ENCODE peak calls at places on chromosome 2, in nine cellular contexts. One of them, this sample, is unnamed.

GRCh38 chr2:226578373-226578772 is 221.2 kb downstream of the IRS1 start:
- DNase-seq in heart left ventricle: no peak
- DNase-seq in sigmoid colon: no peak
- DNase-seq in K562: no peak
- DNase-seq in prostate gland: no peak
- DNase-seq in NB4: peak
- DNase-seq in A549: no peak
- DNase-seq in HCT116: no peak
- DNase-seq in endothelial cell of umbilical vein: no peak
- DNase-seq in this sample: no peak

GRCh38 chr2:136764397-136765255 is 719 bp upstream of the THSD7B start:
- DNase-seq in endothelial cell of umbilical vein: no peak
- DNase-seq in NB4: no peak
- DNase-seq in heart left ventricle: no peak
- DNase-seq in sigmoid colon: no peak
- DNase-seq in prostate gland: peak
- DNase-seq in HCT116: no peak
- DNase-seq in A549: no peak
- DNase-seq in K562: no peak
- DNase-seq in this sample: peak

GRCh38 chr2:9797086-9797485 is 46.2 kb upstream of the TAF1B start:
- DNase-seq in NB4: no peak
- DNase-seq in endothelial cell of umbilical vein: no peak
- DNase-seq in A549: no peak
- DNase-seq in prostate gland: no peak
- DNase-seq in heart left ventricle: peak
- DNase-seq in HCT116: no peak
- DNase-seq in sigmoid colon: no peak
- DNase-seq in K562: no peak
- DNase-seq in this sample: no peak

GRCh38 chr2:105294046-105294445 is 35.5 kb downstream of the TGFBRAP1 start:
- DNase-seq in prostate gland: no peak
- DNase-seq in sigmoid colon: no peak
- DNase-seq in A549: no peak
- DNase-seq in K562: no peak
- DNase-seq in endothelial cell of umbilical vein: no peak
- DNase-seq in NB4: no peak
- DNase-seq in heart left ventricle: no peak
- DNase-seq in HCT116: no peak
- DNase-seq in this sample: no peak

GRCh38 chr2:29920631-29921559 is 491 bp downstream of the ALK start:
- DNase-seq in HCT116: no peak
- DNase-seq in heart left ventricle: peak
- DNase-seq in prostate gland: no peak
- DNase-seq in K562: peak
- DNase-seq in endothelial cell of umbilical vein: no peak
- DNase-seq in A549: peak
- DNase-seq in NB4: no peak
- DNase-seq in sigmoid colon: no peak
- DNase-seq in this sample: peak

GRCh38 chr2:109409347-109410020 is 204.3 kb downstream of the SEPTIN10 start:
- DNase-seq in NB4: peak
- DNase-seq in K562: peak
- DNase-seq in A549: no peak
- DNase-seq in HCT116: no peak
- DNase-seq in sigmoid colon: no peak
- DNase-seq in heart left ventricle: no peak
- DNase-seq in endothelial cell of umbilical vein: no peak
- DNase-seq in prostate gland: no peak
- DNase-seq in this sample: no peak

GRCh38 chr2:238667008-238667407 is 180.9 kb upstream of the TWIST2 start:
- DNase-seq in NB4: no peak
- DNase-seq in A549: no peak
- DNase-seq in K562: no peak
- DNase-seq in endothelial cell of umbilical vein: no peak
- DNase-seq in heart left ventricle: no peak
- DNase-seq in HCT116: no peak
- DNase-seq in sigmoid colon: no peak
- DNase-seq in prostate gland: no peak
- DNase-seq in this sample: no peak

GRCh38 chr2:45823723-45824206 is 172.3 kb downstream of the PRKCE start:
- DNase-seq in prostate gland: peak
- DNase-seq in endothelial cell of umbilical vein: peak
- DNase-seq in heart left ventricle: peak
- DNase-seq in NB4: no peak
- DNase-seq in A549: peak
- DNase-seq in HCT116: no peak
- DNase-seq in sigmoid colon: peak
- DNase-seq in K562: no peak
- DNase-seq in this sample: no peak

GRCh38 chr2:108589786-108590185 is 55.5 kb downstream of the LIMS1 start:
- DNase-seq in endothelial cell of umbilical vein: peak
- DNase-seq in A549: no peak
- DNase-seq in prostate gland: no peak
- DNase-seq in sigmoid colon: no peak
- DNase-seq in NB4: no peak
- DNase-seq in K562: no peak
- DNase-seq in heart left ventricle: no peak
- DNase-seq in HCT116: no peak
- DNase-seq in this sample: no peak

GRCh38 chr2:237859082-237859433 is 365 bp upstream of the RAMP1 start:
- DNase-seq in HCT116: no peak
- DNase-seq in sigmoid colon: peak
- DNase-seq in prostate gland: no peak
- DNase-seq in endothelial cell of umbilical vein: no peak
- DNase-seq in heart left ventricle: no peak
- DNase-seq in A549: no peak
- DNase-seq in NB4: no peak
- DNase-seq in K562: no peak
- DNase-seq in this sample: no peak

GRCh38 chr2:187037310-187037709 is 188.3 kb upstream of the ZSWIM2 start:
- DNase-seq in NB4: no peak
- DNase-seq in K562: no peak
- DNase-seq in HCT116: no peak
- DNase-seq in endothelial cell of umbilical vein: no peak
- DNase-seq in prostate gland: no peak
- DNase-seq in heart left ventricle: no peak
- DNase-seq in sigmoid colon: no peak
- DNase-seq in A549: no peak
- DNase-seq in this sample: no peak

GRCh38 chr2:130391058-130391871 is 35.4 kb downstream of the PTPN18 start:
- DNase-seq in K562: peak
- DNase-seq in endothelial cell of umbilical vein: peak
- DNase-seq in prostate gland: peak
- DNase-seq in heart left ventricle: peak
- DNase-seq in NB4: peak
- DNase-seq in A549: peak
- DNase-seq in sigmoid colon: peak
- DNase-seq in HCT116: peak
- DNase-seq in this sample: peak
- TF ChIP-seq POLR2A in K562: peak
- TF ChIP-seq POLR2A in endothelial cell of umbilical vein: no peak
- TF ChIP-seq POLR2A in prostate gland: peak
- TF ChIP-seq POLR2A in heart left ventricle: no peak
- TF ChIP-seq POLR2A in NB4: no peak
- TF ChIP-seq POLR2A in A549: peak
- TF ChIP-seq POLR2A in sigmoid colon: peak
- TF ChIP-seq POLR2A in HCT116: peak
- TF ChIP-seq POLR2A in this sample: peak

GRCh38 chr2:233444501-233444900 is 90.2 kb downstream of the DGKD start:
- DNase-seq in K562: no peak
- DNase-seq in NB4: no peak
- DNase-seq in prostate gland: no peak
- DNase-seq in endothelial cell of umbilical vein: no peak
- DNase-seq in A549: no peak
- DNase-seq in sigmoid colon: peak
- DNase-seq in heart left ventricle: no peak
- DNase-seq in HCT116: no peak
- DNase-seq in this sample: no peak
- TF ChIP-seq POLR2A in K562: no peak
- TF ChIP-seq POLR2A in NB4: no peak
- TF ChIP-seq POLR2A in prostate gland: no peak
- TF ChIP-seq POLR2A in endothelial cell of umbilical vein: no peak
- TF ChIP-seq POLR2A in A549: no peak
- TF ChIP-seq POLR2A in sigmoid colon: no peak
- TF ChIP-seq POLR2A in heart left ventricle: no peak
- TF ChIP-seq POLR2A in HCT116: no peak
- TF ChIP-seq POLR2A in this sample: no peak

GRCh38 chr2:96485751-96486643 is 19.2 kb downstream of the NEURL3 start:
- DNase-seq in prostate gland: peak
- DNase-seq in heart left ventricle: peak
- DNase-seq in A549: no peak
- DNase-seq in K562: peak
- DNase-seq in NB4: no peak
- DNase-seq in HCT116: no peak
- DNase-seq in sigmoid colon: peak
- DNase-seq in endothelial cell of umbilical vein: peak
- DNase-seq in this sample: peak
- TF ChIP-seq POLR2A in prostate gland: peak
- TF ChIP-seq POLR2A in heart left ventricle: no peak
- TF ChIP-seq POLR2A in A549: no peak
- TF ChIP-seq POLR2A in K562: no peak
- TF ChIP-seq POLR2A in NB4: no peak
- TF ChIP-seq POLR2A in HCT116: no peak
- TF ChIP-seq POLR2A in sigmoid colon: no peak
- TF ChIP-seq POLR2A in endothelial cell of umbilical vein: peak
- TF ChIP-seq POLR2A in this sample: peak

GRCh38 chr2:96305091-96305978 is at the start of gene SNRNP200:
- DNase-seq in HCT116: peak
- DNase-seq in sigmoid colon: peak
- DNase-seq in NB4: peak
- DNase-seq in A549: peak
- DNase-seq in endothelial cell of umbilical vein: peak
- DNase-seq in prostate gland: peak
- DNase-seq in heart left ventricle: peak
- DNase-seq in K562: peak
- DNase-seq in this sample: peak
- TF ChIP-seq POLR2A in HCT116: peak
- TF ChIP-seq POLR2A in sigmoid colon: peak
- TF ChIP-seq POLR2A in NB4: peak
- TF ChIP-seq POLR2A in A549: peak
- TF ChIP-seq POLR2A in endothelial cell of umbilical vein: peak
- TF ChIP-seq POLR2A in prostate gland: peak
- TF ChIP-seq POLR2A in heart left ventricle: no peak
- TF ChIP-seq POLR2A in K562: peak
- TF ChIP-seq POLR2A in this sample: peak

DNA sequence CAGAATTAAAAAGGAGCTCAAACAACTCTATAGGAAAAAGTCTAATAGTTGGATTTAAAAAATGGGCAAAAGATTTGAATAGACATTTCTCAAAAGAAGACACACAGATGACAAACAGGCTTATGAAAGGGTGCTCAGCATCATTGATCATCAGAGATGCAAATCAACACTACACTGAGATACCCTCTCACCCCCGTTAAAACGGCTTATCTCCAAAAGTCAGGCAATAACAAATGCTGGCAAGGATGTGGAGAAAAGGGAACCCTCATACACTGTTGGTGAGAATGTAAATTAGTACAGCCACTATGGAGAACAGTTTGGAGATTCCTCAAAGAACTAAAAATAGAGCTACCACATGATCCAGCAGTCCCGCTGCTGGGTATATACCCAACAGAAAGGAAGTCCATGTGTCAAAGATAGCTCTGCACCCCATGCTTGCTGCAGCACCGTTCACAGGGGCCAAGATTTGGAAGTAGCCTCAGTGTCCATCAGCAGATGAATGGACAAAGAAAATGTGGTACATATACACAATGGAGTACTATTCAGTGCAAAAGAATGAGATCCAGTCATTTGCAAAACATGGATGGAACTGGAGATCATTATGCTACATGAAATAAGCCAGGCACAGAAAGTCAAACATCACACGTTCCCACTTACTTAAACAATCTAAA is 46.7 kb upstream of the B3GNT7 start:
- DNase-seq in K562: no peak
- DNase-seq in endothelial cell of umbilical vein: no peak
- DNase-seq in prostate gland: no peak
- DNase-seq in NB4: no peak
- DNase-seq in sigmoid colon: no peak
- DNase-seq in HCT116: no peak
- DNase-seq in A549: no peak
- DNase-seq in heart left ventricle: peak
- DNase-seq in this sample: no peak
- TF ChIP-seq POLR2A in K562: peak
- TF ChIP-seq POLR2A in endothelial cell of umbilical vein: no peak
- TF ChIP-seq POLR2A in prostate gland: no peak
- TF ChIP-seq POLR2A in NB4: no peak
- TF ChIP-seq POLR2A in sigmoid colon: no peak
- TF ChIP-seq POLR2A in HCT116: no peak
- TF ChIP-seq POLR2A in A549: no peak
- TF ChIP-seq POLR2A in heart left ventricle: no peak
- TF ChIP-seq POLR2A in this sample: no peak

DNA sequence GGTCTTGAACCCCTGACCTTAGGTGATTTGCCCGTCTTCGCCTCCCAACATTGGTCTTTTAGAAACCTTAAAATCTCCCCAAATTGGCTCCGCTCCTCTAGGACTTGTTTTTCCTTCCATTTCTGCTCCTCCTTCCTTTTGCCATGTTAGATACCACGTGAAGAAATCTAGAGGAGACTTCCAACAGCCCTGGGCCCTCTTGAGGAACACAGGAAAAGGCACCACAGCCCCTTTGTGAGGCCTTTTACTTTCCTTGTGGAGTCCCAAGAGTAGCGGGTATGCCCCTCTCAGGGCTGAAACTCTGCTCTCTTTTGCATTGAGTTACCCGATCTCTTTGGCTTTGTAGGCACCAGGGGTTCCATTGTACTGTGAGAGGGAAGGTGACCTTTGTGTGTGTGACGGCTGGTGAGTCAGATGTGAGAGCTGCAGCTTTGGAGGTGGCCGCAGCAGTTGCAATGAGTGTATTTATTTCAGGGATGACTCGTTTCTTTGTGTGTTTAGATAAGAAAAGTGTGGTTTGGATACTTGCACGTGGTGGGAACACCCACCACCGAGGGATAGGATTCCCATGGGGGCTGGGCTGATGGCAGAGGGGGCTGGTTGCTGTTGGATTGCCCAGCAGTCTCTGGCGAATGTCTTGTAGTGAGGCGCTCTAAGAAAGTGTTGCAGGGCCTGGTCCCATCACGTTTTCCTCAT is 218.4 kb upstream of the HS6ST1 start:
- DNase-seq in endothelial cell of umbilical vein: peak
- DNase-seq in sigmoid colon: no peak
- DNase-seq in NB4: peak
- DNase-seq in prostate gland: no peak
- DNase-seq in A549: peak
- DNase-seq in HCT116: peak
- DNase-seq in K562: peak
- DNase-seq in heart left ventricle: no peak
- DNase-seq in this sample: no peak
- TF ChIP-seq POLR2A in endothelial cell of umbilical vein: no peak
- TF ChIP-seq POLR2A in sigmoid colon: no peak
- TF ChIP-seq POLR2A in NB4: no peak
- TF ChIP-seq POLR2A in prostate gland: no peak
- TF ChIP-seq POLR2A in A549: no peak
- TF ChIP-seq POLR2A in HCT116: no peak
- TF ChIP-seq POLR2A in K562: no peak
- TF ChIP-seq POLR2A in heart left ventricle: no peak
- TF ChIP-seq POLR2A in this sample: no peak

DNA sequence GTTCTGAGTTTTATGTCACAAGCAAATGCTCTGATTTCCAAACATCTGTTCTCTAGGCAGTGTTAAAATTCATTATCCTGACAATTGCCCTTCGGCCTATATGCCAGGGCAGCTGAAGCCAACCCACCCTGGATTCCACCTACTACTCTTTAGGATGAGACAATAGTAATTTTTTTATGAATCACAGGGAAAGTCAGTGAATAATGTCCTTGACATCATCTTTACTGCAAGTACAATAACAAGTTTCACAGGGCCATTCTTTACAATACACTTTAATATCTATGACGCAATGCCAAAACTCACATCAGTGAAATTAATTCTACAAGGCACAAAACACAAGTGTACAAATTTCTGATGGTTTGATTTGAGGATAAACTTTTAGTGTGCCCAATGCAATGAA is 77.4 kb upstream of the CTLA4 start:
- DNase-seq in A549: no peak
- DNase-seq in endothelial cell of umbilical vein: peak
- DNase-seq in sigmoid colon: no peak
- DNase-seq in prostate gland: no peak
- DNase-seq in heart left ventricle: no peak
- DNase-seq in K562: no peak
- DNase-seq in HCT116: no peak
- DNase-seq in NB4: no peak
- DNase-seq in this sample: no peak
- TF ChIP-seq POLR2A in A549: no peak
- TF ChIP-seq POLR2A in endothelial cell of umbilical vein: no peak
- TF ChIP-seq POLR2A in sigmoid colon: no peak
- TF ChIP-seq POLR2A in prostate gland: no peak
- TF ChIP-seq POLR2A in heart left ventricle: no peak
- TF ChIP-seq POLR2A in K562: no peak
- TF ChIP-seq POLR2A in HCT116: no peak
- TF ChIP-seq POLR2A in NB4: no peak
- TF ChIP-seq POLR2A in this sample: no peak

This sample was measured in GM12891.